ENCODE peak calls at places on chromosome 2, in five cellular contexts. K is posterior vena cava; R is GM04504; S is CD8-positive, alpha-beta T cell; B is C1 segment of cervical spinal cord. P is an unnamed sample.

GRCh38 chr2:109102588-109103233 is 26.3 kb upstream of the SH3RF3 start:
- DNase-seq in K (no peak), R (no peak), S (no peak), B (no peak), P (no peak)

GRCh38 chr2:189937691-189938090 is 124.8 kb downstream of the MSTN start:
- DNase-seq in K (no peak), R (no peak), S (no peak), B (no peak), P (no peak)

GRCh38 chr2:127097841-127098651 is 8.9 kb downstream of the BIN1 start:
- DNase-seq in K (no peak), R (no peak), S (no peak), B (no peak), P (peak)

GRCh38 chr2:111905990-111906735 is 7.8 kb downstream of the MERTK start:
- DNase-seq in K (no peak), R (no peak), S (no peak), B (no peak), P (peak)

GRCh38 chr2:218880749-218881594 is at the start of gene WNT10A:
- DNase-seq in K (peak), R (no peak), S (no peak), B (no peak), P (no peak)

GRCh38 chr2:48414980-48415764 is 114.8 kb upstream of the STON1 start:
- DNase-seq in K (no peak), R (peak), S (no peak), B (peak), P (no peak)

GRCh38 chr2:116440104-116440653 is 1374.3 kb upstream of the DDX18 start:
- DNase-seq in K (no peak), R (no peak), S (no peak), B (no peak), P (no peak)

GRCh38 chr2:144181006-144181405 is 338.9 kb downstream of the ZEB2 start:
- DNase-seq in K (no peak), R (no peak), S (no peak), B (no peak), P (no peak)

GRCh38 chr2:24919977-24920812 is at the start of gene ADCY3:
- DNase-seq in K (peak), R (no peak), S (peak), B (peak), P (no peak)

GRCh38 chr2:219689676-219690628 is 62.5 kb downstream of the SLC4A3 start:
- DNase-seq in K (no peak), R (no peak), S (peak), B (no peak), P (no peak)

GRCh38 chr2:221969087-221969829 is 329.5 kb downstream of the PAX3 start:
- DNase-seq in K (no peak), R (peak), S (no peak), B (no peak), P (no peak)

GRCh38 chr2:237033536-237034060 is 52.1 kb upstream of the COPS8 start:
- DNase-seq in K (no peak), R (no peak), S (no peak), B (no peak), P (no peak)

GRCh38 chr2:86054539-86055082 is 51.1 kb downstream of the POLR1A start:
- DNase-seq in K (peak), R (no peak), S (no peak), B (no peak), P (no peak)

GRCh38 chr2:85611217-85611704 is 605 bp downstream of the C2orf68 start:
- DNase-seq in K (no peak), R (no peak), S (no peak), B (no peak), P (no peak)

GRCh38 chr2:39024833-39025232 is 96.0 kb downstream of the SOS1 start:
- DNase-seq in K (no peak), R (no peak), S (no peak), B (no peak), P (no peak)

GRCh38 chr2:240934701-240935100 is 28.6 kb downstream of the CROCC2 start:
- DNase-seq in K (no peak), R (no peak), S (no peak), B (no peak), P (no peak)

GRCh38 chr2:17538844-17539554 is 1.5 kb upstream of the VSNL1 start:
- DNase-seq in K (peak), R (no peak), S (no peak), B (no peak), P (peak)

GRCh38 chr2:223860809-223861738 is 23.7 kb upstream of the AP1S3 start:
- DNase-seq in K (no peak), R (peak), S (no peak), B (no peak), P (no peak)

GRCh38 chr2:171272039-171272438 is 111.3 kb upstream of the TLK1 start:
- DNase-seq in K (no peak), R (peak), S (no peak), B (no peak), P (peak)

GRCh38 chr2:111534816-111535803 is 348.9 kb downstream of the ANAPC1 start:
- DNase-seq in K (peak), R (peak), S (no peak), B (no peak), P (no peak)

GRCh38 chr2:234308073-234308813 is 188.6 kb downstream of the ARL4C start:
- DNase-seq in K (no peak), R (no peak), S (no peak), B (no peak), P (no peak)

GRCh38 chr2:71688530-71688929 is 235.2 kb downstream of the DYSF start:
- DNase-seq in K (peak), R (no peak), S (no peak), B (no peak), P (peak)

GRCh38 chr2:216651370-216651881 is 18.2 kb downstream of the IGFBP2 start:
- DNase-seq in K (peak), R (no peak), S (no peak), B (no peak), P (no peak)

GRCh38 chr2:197559656-197560055 is 43.8 kb downstream of the MOB4 start:
- DNase-seq in K (no peak), R (no peak), S (no peak), B (no peak), P (no peak)

GRCh38 chr2:88061295-88061694 is 5.7 kb upstream of the KRCC1 start:
- DNase-seq in K (no peak), R (no peak), S (no peak), B (no peak), P (no peak)

GRCh38 chr2:179536185-179536584 is 271.6 kb upstream of the SESTD1 start:
- DNase-seq in K (no peak), R (no peak), S (no peak), B (no peak), P (peak)

GRCh38 chr2:43426305-43427031 is 169.4 kb downstream of the THADA start:
- DNase-seq in K (peak), R (peak), S (peak), B (no peak), P (peak)

GRCh38 chr2:222861411-222862067 is 703 bp downstream of the ACSL3 start:
- DNase-seq in K (peak), R (no peak), S (peak), B (peak), P (no peak)

GRCh38 chr2:60317831-60318230 is 235.6 kb downstream of the BCL11A start:
- DNase-seq in K (no peak), R (no peak), S (no peak), B (no peak), P (no peak)

GRCh38 chr2:233799087-233799665 is 21.0 kb downstream of the MROH2A start:
- DNase-seq in K (no peak), R (no peak), S (no peak), B (no peak), P (no peak)

GRCh38 chr2:138787053-138787666 is 7.0 kb upstream of the NXPH2 start:
- DNase-seq in K (no peak), R (peak), S (no peak), B (peak), P (no peak)

GRCh38 chr2:207394203-207394741 is 135.5 kb upstream of the CREB1 start:
- DNase-seq in K (no peak), R (peak), S (no peak), B (no peak), P (no peak)

GRCh38 chr2:42693013-42693575 is 70.8 kb downstream of the OXER1 start:
- DNase-seq in K (no peak), R (no peak), S (no peak), B (no peak), P (no peak)

GRCh38 chr2:56015631-56016251 is 92.2 kb upstream of the EFEMP1 start:
- DNase-seq in K (no peak), R (no peak), S (no peak), B (no peak), P (no peak)

GRCh38 chr2:118763797-118764196 is 83.7 kb downstream of the EN1 start:
- DNase-seq in K (no peak), R (no peak), S (no peak), B (no peak), P (peak)

GRCh38 chr2:137348301-137348700 is 583.0 kb downstream of the THSD7B start:
- DNase-seq in K (no peak), R (no peak), S (no peak), B (no peak), P (no peak)